ENCODE peak calls at places on chromosomes 2 and 18, in ten cellular contexts. One of them, this sample, is unnamed.

GRCh38 chr2:31973665-31974064 is 37.1 kb downstream of the MEMO1 start:
- DNase-seq in RWPE1: no peak
- DNase-seq in CD4-positive, alpha-beta T cell: no peak
- DNase-seq in right atrium auricular region: no peak
- DNase-seq in MM.1S: peak
- DNase-seq in osteocyte: no peak
- DNase-seq in GM10248: no peak
- DNase-seq in omental fat pad: no peak
- DNase-seq in H1: no peak
- DNase-seq in BE2C: no peak
- DNase-seq in this sample: no peak

GRCh38 chr2:235665656-235666239 is 171.9 kb downstream of the AGAP1 start:
- DNase-seq in right atrium auricular region: no peak
- DNase-seq in H1: no peak
- DNase-seq in CD4-positive, alpha-beta T cell: no peak
- DNase-seq in GM10248: no peak
- DNase-seq in RWPE1: no peak
- DNase-seq in omental fat pad: no peak
- DNase-seq in BE2C: peak
- DNase-seq in osteocyte: no peak
- DNase-seq in MM.1S: no peak
- DNase-seq in this sample: no peak

GRCh38 chr2:9102861-9103662 is 99.6 kb upstream of the MBOAT2 start:
- DNase-seq in osteocyte: no peak
- DNase-seq in MM.1S: no peak
- DNase-seq in right atrium auricular region: no peak
- DNase-seq in CD4-positive, alpha-beta T cell: no peak
- DNase-seq in BE2C: no peak
- DNase-seq in RWPE1: no peak
- DNase-seq in GM10248: no peak
- DNase-seq in omental fat pad: no peak
- DNase-seq in H1: no peak
- DNase-seq in this sample: no peak

GRCh38 chr2:30956995-30957394 is 149.7 kb upstream of the CAPN13 start:
- DNase-seq in CD4-positive, alpha-beta T cell: no peak
- DNase-seq in BE2C: no peak
- DNase-seq in GM10248: no peak
- DNase-seq in omental fat pad: no peak
- DNase-seq in H1: no peak
- DNase-seq in MM.1S: no peak
- DNase-seq in osteocyte: no peak
- DNase-seq in right atrium auricular region: no peak
- DNase-seq in RWPE1: no peak
- DNase-seq in this sample: no peak

GRCh38 chr2:235600406-235600805 is 106.6 kb downstream of the AGAP1 start:
- DNase-seq in osteocyte: no peak
- DNase-seq in omental fat pad: no peak
- DNase-seq in RWPE1: no peak
- DNase-seq in H1: no peak
- DNase-seq in GM10248: no peak
- DNase-seq in MM.1S: no peak
- DNase-seq in CD4-positive, alpha-beta T cell: no peak
- DNase-seq in BE2C: no peak
- DNase-seq in right atrium auricular region: no peak
- DNase-seq in this sample: no peak

GRCh38 chr2:236744316-236745105 is 174.9 kb downstream of the ACKR3 start:
- DNase-seq in omental fat pad: no peak
- DNase-seq in CD4-positive, alpha-beta T cell: no peak
- DNase-seq in MM.1S: no peak
- DNase-seq in right atrium auricular region: peak
- DNase-seq in H1: no peak
- DNase-seq in osteocyte: no peak
- DNase-seq in GM10248: no peak
- DNase-seq in RWPE1: no peak
- DNase-seq in BE2C: no peak
- DNase-seq in this sample: no peak

GRCh38 chr2:40955042-40955441 is 503.2 kb upstream of the SLC8A1 start:
- DNase-seq in MM.1S: no peak
- DNase-seq in omental fat pad: no peak
- DNase-seq in RWPE1: no peak
- DNase-seq in H1: no peak
- DNase-seq in BE2C: no peak
- DNase-seq in osteocyte: no peak
- DNase-seq in right atrium auricular region: no peak
- DNase-seq in CD4-positive, alpha-beta T cell: no peak
- DNase-seq in GM10248: no peak
- DNase-seq in this sample: no peak

GRCh38 chr2:21655136-21655535 is 531.4 kb downstream of the TDRD15 start:
- DNase-seq in osteocyte: no peak
- DNase-seq in BE2C: no peak
- DNase-seq in RWPE1: no peak
- DNase-seq in MM.1S: no peak
- DNase-seq in GM10248: no peak
- DNase-seq in omental fat pad: no peak
- DNase-seq in CD4-positive, alpha-beta T cell: no peak
- DNase-seq in right atrium auricular region: no peak
- DNase-seq in H1: no peak
- DNase-seq in this sample: no peak

GRCh38 chr2:223524066-223524465 is 78.1 kb downstream of the SCG2 start:
- DNase-seq in omental fat pad: no peak
- DNase-seq in MM.1S: no peak
- DNase-seq in BE2C: no peak
- DNase-seq in right atrium auricular region: no peak
- DNase-seq in H1: no peak
- DNase-seq in osteocyte: no peak
- DNase-seq in GM10248: no peak
- DNase-seq in CD4-positive, alpha-beta T cell: no peak
- DNase-seq in RWPE1: no peak
- DNase-seq in this sample: no peak

GRCh38 chr2:29329899-29330298 is 214.7 kb downstream of the CLIP4 start:
- DNase-seq in right atrium auricular region: no peak
- DNase-seq in osteocyte: no peak
- DNase-seq in H1: no peak
- DNase-seq in CD4-positive, alpha-beta T cell: no peak
- DNase-seq in omental fat pad: no peak
- DNase-seq in BE2C: no peak
- DNase-seq in GM10248: no peak
- DNase-seq in RWPE1: no peak
- DNase-seq in MM.1S: no peak
- DNase-seq in this sample: no peak

GRCh38 chr2:178502751-178503150 is 22.5 kb downstream of the PLEKHA3 start:
- DNase-seq in CD4-positive, alpha-beta T cell: no peak
- DNase-seq in osteocyte: no peak
- DNase-seq in right atrium auricular region: no peak
- DNase-seq in H1: no peak
- DNase-seq in omental fat pad: no peak
- DNase-seq in MM.1S: no peak
- DNase-seq in BE2C: no peak
- DNase-seq in GM10248: no peak
- DNase-seq in RWPE1: no peak
- DNase-seq in this sample: no peak

GRCh38 chr2:44614940-44615339 is 253.2 kb downstream of the CAMKMT start:
- DNase-seq in MM.1S: no peak
- DNase-seq in GM10248: no peak
- DNase-seq in omental fat pad: no peak
- DNase-seq in right atrium auricular region: no peak
- DNase-seq in RWPE1: no peak
- DNase-seq in CD4-positive, alpha-beta T cell: no peak
- DNase-seq in osteocyte: no peak
- DNase-seq in BE2C: no peak
- DNase-seq in H1: no peak
- DNase-seq in this sample: no peak

GRCh38 chr18:65606551-65607130 is 144.2 kb upstream of the CDH7 start:
- DNase-seq in osteocyte: no peak
- DNase-seq in CD4-positive, alpha-beta T cell: no peak
- DNase-seq in BE2C: no peak
- DNase-seq in right atrium auricular region: no peak
- DNase-seq in omental fat pad: no peak
- DNase-seq in RWPE1: no peak
- DNase-seq in H1: no peak
- DNase-seq in MM.1S: no peak
- DNase-seq in GM10248: no peak
- DNase-seq in this sample: no peak

GRCh38 chr2:195898505-195898904 is 170.1 kb downstream of the DNAH7 start:
- DNase-seq in BE2C: peak
- DNase-seq in CD4-positive, alpha-beta T cell: no peak
- DNase-seq in H1: no peak
- DNase-seq in GM10248: no peak
- DNase-seq in right atrium auricular region: peak
- DNase-seq in MM.1S: no peak
- DNase-seq in RWPE1: peak
- DNase-seq in osteocyte: peak
- DNase-seq in omental fat pad: peak
- DNase-seq in this sample: peak
- TF ChIP-seq CTCF in BE2C: no peak
- TF ChIP-seq CTCF in CD4-positive, alpha-beta T cell: no peak
- TF ChIP-seq CTCF in H1: no peak
- TF ChIP-seq CTCF in GM10248: no peak
- TF ChIP-seq CTCF in right atrium auricular region: no peak
- TF ChIP-seq CTCF in MM.1S: no peak
- TF ChIP-seq CTCF in RWPE1: no peak
- TF ChIP-seq CTCF in osteocyte: no peak
- TF ChIP-seq CTCF in omental fat pad: no peak
- TF ChIP-seq CTCF in this sample: no peak

GRCh38 chr2:55896633-55897032 is 26.9 kb downstream of the EFEMP1 start:
- DNase-seq in MM.1S: no peak
- DNase-seq in BE2C: no peak
- DNase-seq in CD4-positive, alpha-beta T cell: no peak
- DNase-seq in H1: no peak
- DNase-seq in osteocyte: no peak
- DNase-seq in GM10248: no peak
- DNase-seq in right atrium auricular region: no peak
- DNase-seq in omental fat pad: no peak
- DNase-seq in RWPE1: no peak
- DNase-seq in this sample: no peak

GRCh38 chr2:55901941-55902340 is 21.6 kb downstream of the EFEMP1 start:
- DNase-seq in BE2C: no peak
- DNase-seq in osteocyte: no peak
- DNase-seq in right atrium auricular region: no peak
- DNase-seq in MM.1S: no peak
- DNase-seq in CD4-positive, alpha-beta T cell: no peak
- DNase-seq in H1: no peak
- DNase-seq in GM10248: no peak
- DNase-seq in RWPE1: no peak
- DNase-seq in omental fat pad: no peak
- DNase-seq in this sample: no peak

GRCh38 chr2:55901322-55901721 is 22.3 kb downstream of the EFEMP1 start:
- DNase-seq in BE2C: no peak
- DNase-seq in RWPE1: peak
- DNase-seq in omental fat pad: no peak
- DNase-seq in osteocyte: no peak
- DNase-seq in MM.1S: no peak
- DNase-seq in H1: no peak
- DNase-seq in CD4-positive, alpha-beta T cell: no peak
- DNase-seq in GM10248: no peak
- DNase-seq in right atrium auricular region: no peak
- DNase-seq in this sample: no peak

GRCh38 chr2:55899881-55900280 is 23.7 kb downstream of the EFEMP1 start:
- DNase-seq in H1: no peak
- DNase-seq in GM10248: no peak
- DNase-seq in CD4-positive, alpha-beta T cell: no peak
- DNase-seq in right atrium auricular region: no peak
- DNase-seq in omental fat pad: no peak
- DNase-seq in MM.1S: no peak
- DNase-seq in RWPE1: no peak
- DNase-seq in osteocyte: no peak
- DNase-seq in BE2C: no peak
- DNase-seq in this sample: no peak

GRCh38 chr2:55898641-55899040 is 24.9 kb downstream of the EFEMP1 start:
- DNase-seq in MM.1S: no peak
- DNase-seq in CD4-positive, alpha-beta T cell: no peak
- DNase-seq in H1: no peak
- DNase-seq in GM10248: no peak
- DNase-seq in osteocyte: no peak
- DNase-seq in right atrium auricular region: no peak
- DNase-seq in RWPE1: no peak
- DNase-seq in BE2C: no peak
- DNase-seq in omental fat pad: no peak
- DNase-seq in this sample: no peak
- TF ChIP-seq CTCF in MM.1S: no peak
- TF ChIP-seq CTCF in CD4-positive, alpha-beta T cell: no peak
- TF ChIP-seq CTCF in H1: no peak
- TF ChIP-seq CTCF in GM10248: no peak
- TF ChIP-seq CTCF in osteocyte: no peak
- TF ChIP-seq CTCF in right atrium auricular region: no peak
- TF ChIP-seq CTCF in RWPE1: no peak
- TF ChIP-seq CTCF in BE2C: no peak
- TF ChIP-seq CTCF in omental fat pad: no peak
- TF ChIP-seq CTCF in this sample: no peak

GRCh38 chr2:66275984-66276383 is 158.9 kb upstream of the MEIS1 start:
- DNase-seq in omental fat pad: no peak
- DNase-seq in right atrium auricular region: no peak
- DNase-seq in BE2C: no peak
- DNase-seq in GM10248: no peak
- DNase-seq in MM.1S: no peak
- DNase-seq in RWPE1: no peak
- DNase-seq in H1: no peak
- DNase-seq in osteocyte: no peak
- DNase-seq in CD4-positive, alpha-beta T cell: no peak
- DNase-seq in this sample: no peak
- TF ChIP-seq CTCF in omental fat pad: no peak
- TF ChIP-seq CTCF in right atrium auricular region: no peak
- TF ChIP-seq CTCF in BE2C: no peak
- TF ChIP-seq CTCF in GM10248: no peak
- TF ChIP-seq CTCF in MM.1S: no peak
- TF ChIP-seq CTCF in RWPE1: no peak
- TF ChIP-seq CTCF in H1: peak
- TF ChIP-seq CTCF in osteocyte: no peak
- TF ChIP-seq CTCF in CD4-positive, alpha-beta T cell: no peak
- TF ChIP-seq CTCF in this sample: peak

GRCh38 chr18:58781627-58782194 is 83.0 kb upstream of the ZNF532 start:
- DNase-seq in CD4-positive, alpha-beta T cell: peak
- DNase-seq in H1: peak
- DNase-seq in right atrium auricular region: peak
- DNase-seq in MM.1S: peak
- DNase-seq in BE2C: peak
- DNase-seq in GM10248: peak
- DNase-seq in RWPE1: peak
- DNase-seq in osteocyte: peak
- DNase-seq in omental fat pad: peak
- DNase-seq in this sample: peak

GRCh38 chr18:58784601-58785137 is 80.0 kb upstream of the ZNF532 start:
- DNase-seq in H1: no peak
- DNase-seq in BE2C: no peak
- DNase-seq in CD4-positive, alpha-beta T cell: no peak
- DNase-seq in omental fat pad: no peak
- DNase-seq in osteocyte: no peak
- DNase-seq in GM10248: no peak
- DNase-seq in right atrium auricular region: no peak
- DNase-seq in MM.1S: no peak
- DNase-seq in RWPE1: no peak
- DNase-seq in this sample: no peak

GRCh38 chr18:58776084-58776483 is 88.6 kb upstream of the ZNF532 start:
- DNase-seq in MM.1S: peak
- DNase-seq in RWPE1: no peak
- DNase-seq in omental fat pad: no peak
- DNase-seq in GM10248: no peak
- DNase-seq in CD4-positive, alpha-beta T cell: no peak
- DNase-seq in H1: no peak
- DNase-seq in right atrium auricular region: no peak
- DNase-seq in osteocyte: no peak
- DNase-seq in BE2C: no peak
- DNase-seq in this sample: no peak

GRCh38 chr18:58779514-58779913 is 85.2 kb upstream of the ZNF532 start:
- DNase-seq in MM.1S: no peak
- DNase-seq in RWPE1: no peak
- DNase-seq in right atrium auricular region: no peak
- DNase-seq in osteocyte: no peak
- DNase-seq in BE2C: no peak
- DNase-seq in CD4-positive, alpha-beta T cell: no peak
- DNase-seq in GM10248: no peak
- DNase-seq in omental fat pad: no peak
- DNase-seq in H1: no peak
- DNase-seq in this sample: no peak

GRCh38 chr18:58780045-58780444 is 84.6 kb upstream of the ZNF532 start:
- DNase-seq in BE2C: no peak
- DNase-seq in H1: no peak
- DNase-seq in MM.1S: peak
- DNase-seq in osteocyte: no peak
- DNase-seq in GM10248: no peak
- DNase-seq in omental fat pad: no peak
- DNase-seq in right atrium auricular region: no peak
- DNase-seq in RWPE1: no peak
- DNase-seq in CD4-positive, alpha-beta T cell: no peak
- DNase-seq in this sample: no peak
- TF ChIP-seq CTCF in BE2C: no peak
- TF ChIP-seq CTCF in H1: no peak
- TF ChIP-seq CTCF in MM.1S: no peak
- TF ChIP-seq CTCF in osteocyte: no peak
- TF ChIP-seq CTCF in GM10248: no peak
- TF ChIP-seq CTCF in omental fat pad: no peak
- TF ChIP-seq CTCF in right atrium auricular region: no peak
- TF ChIP-seq CTCF in RWPE1: no peak
- TF ChIP-seq CTCF in CD4-positive, alpha-beta T cell: no peak
- TF ChIP-seq CTCF in this sample: no peak